ENCODE peak calls at places on chromosome 20, in nine cellular contexts. H is CD8-positive, alpha-beta T cell; G is activated CD4-positive, alpha-beta T cell treated with anti-CD3 and anti-CD28 coated beads, Interleukin-2, amount 50 U/mL, for 24 hours; V is GM12891; Z is H54; I is germinal center; N is heart left ventricle; Y is T-helper 2 cell; R is LoVo. S is an unnamed sample.

GRCh38 chr20:40562031-40562430 is 127.0 kb downstream of the MAFB start:
- DNase-seq in H (no peak), G (no peak), V (no peak), Z (no peak), I (no peak), N (no peak), Y (no peak), R (peak; percentile 66), S (no peak)

GRCh38 chr20:61956396-61957342 is 109.0 kb downstream of the TAF4 start:
- DNase-seq in H (no peak), G (no peak), V (no peak), Z (no peak), I (no peak), N (no peak), Y (no peak), R (no peak), S (no peak)

GRCh38 chr20:24840121-24840713 is 108.9 kb upstream of the CST7 start:
- DNase-seq in H (no peak), G (no peak), V (no peak), Z (no peak), I (no peak), N (no peak), Y (no peak), R (no peak), S (no peak)

GRCh38 chr20:53642196-53643030 is 48.8 kb upstream of the ZNF217 start:
- DNase-seq in H (peak; percentile 52), G (no peak), V (no peak), Z (no peak), I (no peak), N (peak; percentile 29), Y (peak; percentile 75), R (peak; percentile 81), S (peak; percentile 40)

GRCh38 chr20:5928831-5929715 is 21.3 kb downstream of the TRMT6 start:
- DNase-seq in H (no peak), G (no peak), V (no peak), Z (no peak), I (no peak), N (no peak), Y (no peak), R (no peak), S (no peak)

GRCh38 chr20:35837577-35838195 is 65.9 kb downstream of the PHF20 start:
- DNase-seq in H (no peak), G (no peak), V (no peak), Z (no peak), I (no peak), N (no peak), Y (no peak), R (no peak), S (no peak)

GRCh38 chr20:20286061-20286460 is 81.8 kb upstream of the INSM1 start:
- DNase-seq in H (no peak), G (no peak), V (no peak), Z (no peak), I (no peak), N (no peak), Y (peak; percentile 12), R (no peak), S (no peak)

GRCh38 chr20:56200456-56200855 is 48.1 kb upstream of the MC3R start:
- DNase-seq in H (no peak), G (no peak), V (no peak), Z (peak; percentile 6), I (no peak), N (no peak), Y (no peak), R (no peak), S (no peak)

GRCh38 chr20:47133809-47134456 is 222.6 kb downstream of the ZMYND8 start:
- DNase-seq in H (no peak), G (no peak), V (no peak), Z (peak; percentile 33), I (no peak), N (no peak), Y (no peak), R (no peak), S (no peak)

GRCh38 chr20:11173936-11174335 is 500.1 kb upstream of the JAG1 start:
- DNase-seq in H (no peak), G (no peak), V (no peak), Z (no peak), I (no peak), N (no peak), Y (no peak), R (no peak), S (no peak)

GRCh38 chr20:6298049-6298448 is 175.2 kb upstream of the FERMT1 start:
- DNase-seq in H (no peak), G (no peak), V (no peak), Z (no peak), I (no peak), N (no peak), Y (no peak), R (no peak), S (no peak)

GRCh38 chr20:24914388-24915241 is 34.5 kb upstream of the CST7 start:
- DNase-seq in H (no peak), G (no peak), V (no peak), Z (no peak), I (no peak), N (no peak), Y (no peak), R (no peak), S (no peak)

GRCh38 chr20:58524814-58525213 is 9.6 kb upstream of the APCDD1L start:
- DNase-seq in H (no peak), G (no peak), V (no peak), Z (peak; percentile 84), I (no peak), N (no peak), Y (no peak), R (peak; percentile 2), S (no peak)

GRCh38 chr20:33788351-33789049 is 22.6 kb upstream of the CHMP4B start:
- DNase-seq in H (no peak), G (no peak), V (no peak), Z (no peak), I (no peak), N (no peak), Y (no peak), R (peak; percentile 18), S (no peak)

GRCh38 chr20:61185841-61186601 is 66.0 kb upstream of the CDH4 start:
- DNase-seq in H (no peak), G (no peak), V (no peak), Z (peak; percentile 62), I (no peak), N (no peak), Y (no peak), R (peak; percentile 37), S (no peak)

GRCh38 chr20:51510169-51510568 is 32.4 kb downstream of the NFATC2 start:
- DNase-seq in H (no peak), G (no peak), V (no peak), Z (no peak), I (no peak), N (no peak), Y (no peak), R (no peak), S (no peak)

GRCh38 chr20:53752583-53752970 is 158.9 kb upstream of the ZNF217 start:
- DNase-seq in H (no peak), G (no peak), V (no peak), Z (no peak), I (no peak), N (no peak), Y (no peak), R (no peak), S (no peak)

GRCh38 chr20:36550797-36551299 is 9.5 kb downstream of the MYL9 start:
- DNase-seq in H (no peak), G (no peak), V (no peak), Z (no peak), I (no peak), N (no peak), Y (no peak), R (no peak), S (no peak)

GRCh38 chr20:52490715-52491430 is 299.3 kb upstream of the ZFP64 start:
- DNase-seq in H (no peak), G (no peak), V (no peak), Z (peak; percentile 4), I (no peak), N (no peak), Y (no peak), R (no peak), S (no peak)

GRCh38 chr20:61583356-61583755 is 331.3 kb downstream of the CDH4 start:
- DNase-seq in H (no peak), G (no peak), V (no peak), Z (no peak), I (no peak), N (no peak), Y (no peak), R (no peak), S (no peak)

GRCh38 chr20:1702288-1702687 is 44.7 kb upstream of the SIRPG start:
- DNase-seq in H (no peak), G (no peak), V (no peak), Z (no peak), I (no peak), N (no peak), Y (no peak), R (no peak), S (no peak)

S was measured in stimulated activated naive CD4-positive, alpha-beta T cell.